ENCODE peak calls at places on chromosome 5, in four cellular contexts. M, B, U and J are unnamed samples.

GRCh38 chr5:135458921-135459331 is 6.8 kb upstream of the TIFAB start:
- DNase-seq in U (no peak), M (no peak), B (peak), J (no peak)

GRCh38 chr5:125262782-125263181 is 516.3 kb upstream of the ZNF608 start:
- DNase-seq in B (peak), M (no peak), U (no peak), J (no peak)

GRCh38 chr5:83387041-83387440 is 84.5 kb upstream of the VCAN start:
- DNase-seq in B (no peak), U (no peak), M (no peak), J (no peak)

GRCh38 chr5:154506716-154507080 is 28.7 kb upstream of the HAND1 start:
- DNase-seq in U (no peak), B (no peak), M (no peak), J (no peak)

GRCh38 chr5:59746261-59746765 is 147.2 kb downstream of the PDE4D start:
- DNase-seq in U (no peak), M (no peak), B (peak), J (peak)

GRCh38 chr5:136375920-136376319 is 10.6 kb upstream of the TRPC7 start:
- DNase-seq in B (no peak), U (no peak), M (no peak), J (no peak)

GRCh38 chr5:88109806-88110205 is 158.8 kb downstream of the TMEM161B start:
- DNase-seq in B (no peak), U (no peak), M (no peak), J (no peak)

GRCh38 chr5:154179846-154180710 is 10.5 kb upstream of the GALNT10 start:
- DNase-seq in M (peak), U (peak), B (peak), J (peak)

GRCh38 chr5:69467442-69468225 is 25.0 kb upstream of the OCLN start:
- DNase-seq in U (no peak), B (peak), M (no peak), J (no peak)

GRCh38 chr5:117296872-117297271 is 722.2 kb upstream of the SEMA6A start:
- DNase-seq in M (no peak), B (no peak), U (no peak), J (no peak)

GRCh38 chr5:111404270-111404769 is 108.0 kb downstream of the STARD4 start:
- DNase-seq in M (no peak), U (no peak), B (no peak), J (no peak)

GRCh38 chr5:79105868-79106267 is 5.7 kb upstream of the BHMT start:
- DNase-seq in B (no peak), U (no peak), M (no peak), J (no peak)

GRCh38 chr5:146344155-146345118 is 5.8 kb downstream of the POU4F3 start:
- DNase-seq in U (no peak), B (no peak), M (no peak), J (no peak)

GRCh38 chr5:137954131-137954879 is 65.0 kb downstream of the PKD2L2 start:
- DNase-seq in B (peak), M (no peak), U (no peak), J (peak)